ENCODE peak calls at places on chromosomes 1 and 21, in eight cellular contexts. One of them, this sample, is unnamed.

GRCh38 chr21:16241500-16241963 is 511.8 kb downstream of the USP25 start:
- DNase-seq in sigmoid colon: no peak
- DNase-seq in fibroblast of pulmonary artery: peak
- DNase-seq in A549: peak
- DNase-seq in heart right ventricle: no peak
- DNase-seq in fibroblast of the aortic adventitia: peak
- DNase-seq in cardiac muscle cell: peak
- DNase-seq in CD4-positive, alpha-beta memory T cell: no peak
- DNase-seq in this sample: no peak

GRCh38 chr1:68116643-68117235 is 66.3 kb upstream of the DIRAS3 start:
- DNase-seq in sigmoid colon: no peak
- DNase-seq in fibroblast of pulmonary artery: peak
- DNase-seq in A549: peak
- DNase-seq in heart right ventricle: peak
- DNase-seq in fibroblast of the aortic adventitia: peak
- DNase-seq in cardiac muscle cell: peak
- DNase-seq in CD4-positive, alpha-beta memory T cell: peak
- DNase-seq in this sample: peak

GRCh38 chr1:156920233-156921052 is at the start of gene LRRC71:
- DNase-seq in sigmoid colon: peak
- DNase-seq in fibroblast of pulmonary artery: peak
- DNase-seq in A549: peak
- DNase-seq in heart right ventricle: peak
- DNase-seq in fibroblast of the aortic adventitia: peak
- DNase-seq in cardiac muscle cell: peak
- DNase-seq in CD4-positive, alpha-beta memory T cell: peak
- DNase-seq in this sample: peak

GRCh38 chr1:31063636-31064035 is 1.9 kb downstream of the PUM1 start:
- DNase-seq in sigmoid colon: no peak
- DNase-seq in fibroblast of pulmonary artery: peak
- DNase-seq in A549: no peak
- DNase-seq in heart right ventricle: no peak
- DNase-seq in fibroblast of the aortic adventitia: peak
- DNase-seq in cardiac muscle cell: no peak
- DNase-seq in CD4-positive, alpha-beta memory T cell: peak
- DNase-seq in this sample: no peak

GRCh38 chr1:112818990-112819689 is 104.0 kb upstream of the PPM1J start:
- DNase-seq in sigmoid colon: no peak
- DNase-seq in fibroblast of pulmonary artery: peak
- DNase-seq in A549: no peak
- DNase-seq in heart right ventricle: peak
- DNase-seq in fibroblast of the aortic adventitia: peak
- DNase-seq in cardiac muscle cell: no peak
- DNase-seq in CD4-positive, alpha-beta memory T cell: no peak
- DNase-seq in this sample: no peak

GRCh38 chr21:27700974-27701614 is 734.2 kb upstream of the ADAMTS5 start:
- DNase-seq in sigmoid colon: peak
- DNase-seq in fibroblast of pulmonary artery: peak
- DNase-seq in A549: peak
- DNase-seq in heart right ventricle: peak
- DNase-seq in fibroblast of the aortic adventitia: peak
- DNase-seq in cardiac muscle cell: peak
- DNase-seq in CD4-positive, alpha-beta memory T cell: peak
- DNase-seq in this sample: peak

GRCh38 chr1:222561656-222562055 is 13.8 kb upstream of the HHIPL2 start:
- DNase-seq in sigmoid colon: no peak
- DNase-seq in fibroblast of pulmonary artery: no peak
- DNase-seq in A549: no peak
- DNase-seq in heart right ventricle: no peak
- DNase-seq in fibroblast of the aortic adventitia: no peak
- DNase-seq in cardiac muscle cell: no peak
- DNase-seq in CD4-positive, alpha-beta memory T cell: no peak
- DNase-seq in this sample: no peak

GRCh38 chr1:119878171-119878570 is 18.1 kb downstream of the ADAM30 start:
- DNase-seq in sigmoid colon: no peak
- DNase-seq in fibroblast of pulmonary artery: no peak
- DNase-seq in A549: no peak
- DNase-seq in heart right ventricle: no peak
- DNase-seq in fibroblast of the aortic adventitia: no peak
- DNase-seq in cardiac muscle cell: no peak
- DNase-seq in CD4-positive, alpha-beta memory T cell: no peak
- DNase-seq in this sample: no peak

DNA sequence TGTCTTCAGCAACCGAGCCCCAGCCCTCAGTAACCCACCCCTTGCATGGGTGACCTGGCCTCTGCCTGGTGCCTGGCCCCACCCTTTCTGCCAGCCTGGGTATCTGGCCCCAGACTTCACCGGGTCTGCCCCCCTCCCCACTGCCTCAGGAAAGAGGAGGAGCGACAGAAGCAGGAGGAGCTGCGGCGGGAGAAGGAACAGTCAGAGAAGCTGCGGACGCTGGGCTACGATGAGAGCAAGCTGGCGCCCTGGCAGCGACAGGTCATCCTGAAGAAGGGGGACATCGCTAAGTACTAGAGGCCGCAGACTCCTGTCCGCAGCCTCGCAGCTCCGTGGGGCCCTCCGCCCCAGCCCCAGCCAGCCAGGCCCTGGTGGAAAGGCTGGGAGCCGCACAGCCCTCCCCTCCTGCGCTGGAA is 6.1 kb downstream of the TNFRSF25 start:
- DNase-seq in sigmoid colon: no peak
- DNase-seq in fibroblast of pulmonary artery: no peak
- DNase-seq in A549: no peak
- DNase-seq in heart right ventricle: no peak
- DNase-seq in fibroblast of the aortic adventitia: no peak
- DNase-seq in cardiac muscle cell: no peak
- DNase-seq in CD4-positive, alpha-beta memory T cell: peak
- DNase-seq in this sample: no peak
- H3K4me3 ChIP-seq in sigmoid colon: no peak
- H3K4me3 ChIP-seq in fibroblast of pulmonary artery: no peak
- H3K4me3 ChIP-seq in A549: no peak
- H3K4me3 ChIP-seq in heart right ventricle: peak
- H3K4me3 ChIP-seq in fibroblast of the aortic adventitia: no peak
- H3K4me3 ChIP-seq in cardiac muscle cell: no peak
- H3K4me3 ChIP-seq in CD4-positive, alpha-beta memory T cell: no peak
- H3K4me3 ChIP-seq in this sample: peak

GRCh38 chr1:53062731-53063591 is 948 bp downstream of the PODN start:
- DNase-seq in sigmoid colon: peak
- DNase-seq in fibroblast of pulmonary artery: no peak
- DNase-seq in A549: no peak
- DNase-seq in heart right ventricle: no peak
- DNase-seq in fibroblast of the aortic adventitia: no peak
- DNase-seq in cardiac muscle cell: peak
- DNase-seq in CD4-positive, alpha-beta memory T cell: no peak
- DNase-seq in this sample: no peak

GRCh38 chr1:53060580-53060979 is 1.4 kb upstream of the PODN start:
- DNase-seq in sigmoid colon: peak
- DNase-seq in fibroblast of pulmonary artery: peak
- DNase-seq in A549: no peak
- DNase-seq in heart right ventricle: no peak
- DNase-seq in fibroblast of the aortic adventitia: peak
- DNase-seq in cardiac muscle cell: no peak
- DNase-seq in CD4-positive, alpha-beta memory T cell: no peak
- DNase-seq in this sample: no peak

GRCh38 chr1:53061123-53061858 is 722 bp upstream of the PODN start:
- DNase-seq in sigmoid colon: peak
- DNase-seq in fibroblast of pulmonary artery: peak
- DNase-seq in A549: no peak
- DNase-seq in heart right ventricle: no peak
- DNase-seq in fibroblast of the aortic adventitia: peak
- DNase-seq in cardiac muscle cell: no peak
- DNase-seq in CD4-positive, alpha-beta memory T cell: no peak
- DNase-seq in this sample: no peak

GRCh38 chr1:53063744-53064515 is 1.9 kb downstream of the PODN start:
- DNase-seq in sigmoid colon: no peak
- DNase-seq in fibroblast of pulmonary artery: no peak
- DNase-seq in A549: no peak
- DNase-seq in heart right ventricle: no peak
- DNase-seq in fibroblast of the aortic adventitia: no peak
- DNase-seq in cardiac muscle cell: no peak
- DNase-seq in CD4-positive, alpha-beta memory T cell: no peak
- DNase-seq in this sample: no peak

GRCh38 chr1:53061859-53062714 is at the start of gene PODN:
- DNase-seq in sigmoid colon: peak
- DNase-seq in fibroblast of pulmonary artery: peak
- DNase-seq in A549: no peak
- DNase-seq in heart right ventricle: no peak
- DNase-seq in fibroblast of the aortic adventitia: peak
- DNase-seq in cardiac muscle cell: peak
- DNase-seq in CD4-positive, alpha-beta memory T cell: no peak
- DNase-seq in this sample: no peak
- H3K4me3 ChIP-seq in sigmoid colon: peak
- H3K4me3 ChIP-seq in fibroblast of pulmonary artery: peak
- H3K4me3 ChIP-seq in A549: peak
- H3K4me3 ChIP-seq in heart right ventricle: peak
- H3K4me3 ChIP-seq in fibroblast of the aortic adventitia: peak
- H3K4me3 ChIP-seq in cardiac muscle cell: peak
- H3K4me3 ChIP-seq in CD4-positive, alpha-beta memory T cell: no peak
- H3K4me3 ChIP-seq in this sample: peak

DNA sequence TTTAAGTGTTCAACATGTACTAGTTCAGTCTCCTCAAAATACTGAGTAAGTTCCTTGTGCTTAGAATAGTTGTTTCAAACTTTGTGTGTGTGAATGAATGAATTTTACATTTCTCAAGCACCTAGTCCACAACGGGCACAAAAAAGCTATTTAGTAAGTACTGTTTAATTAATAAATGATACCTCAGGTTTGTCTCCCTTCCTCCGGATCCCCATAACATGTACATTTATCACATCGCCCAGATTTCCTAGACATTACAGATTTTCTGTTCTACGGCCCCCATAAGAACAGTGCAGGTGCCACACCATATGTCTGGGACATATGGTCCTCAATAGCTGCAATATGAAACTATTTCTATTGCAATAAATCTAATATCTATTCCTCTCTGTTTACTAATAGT is 1.3 kb upstream of the TTF2 start:
- DNase-seq in sigmoid colon: no peak
- DNase-seq in fibroblast of pulmonary artery: no peak
- DNase-seq in A549: no peak
- DNase-seq in heart right ventricle: no peak
- DNase-seq in fibroblast of the aortic adventitia: no peak
- DNase-seq in cardiac muscle cell: no peak
- DNase-seq in CD4-positive, alpha-beta memory T cell: no peak
- DNase-seq in this sample: no peak
- H3K4me3 ChIP-seq in sigmoid colon: no peak
- H3K4me3 ChIP-seq in fibroblast of pulmonary artery: no peak
- H3K4me3 ChIP-seq in A549: peak
- H3K4me3 ChIP-seq in heart right ventricle: peak
- H3K4me3 ChIP-seq in fibroblast of the aortic adventitia: no peak
- H3K4me3 ChIP-seq in cardiac muscle cell: peak
- H3K4me3 ChIP-seq in CD4-positive, alpha-beta memory T cell: peak
- H3K4me3 ChIP-seq in this sample: peak

GRCh38 chr1:172343246-172344099 is 77.0 kb upstream of the C1orf105 start:
- DNase-seq in sigmoid colon: no peak
- DNase-seq in fibroblast of pulmonary artery: peak
- DNase-seq in A549: no peak
- DNase-seq in heart right ventricle: no peak
- DNase-seq in fibroblast of the aortic adventitia: peak
- DNase-seq in cardiac muscle cell: no peak
- DNase-seq in CD4-positive, alpha-beta memory T cell: no peak
- DNase-seq in this sample: no peak
- H3K4me3 ChIP-seq in sigmoid colon: no peak
- H3K4me3 ChIP-seq in fibroblast of pulmonary artery: peak
- H3K4me3 ChIP-seq in A549: no peak
- H3K4me3 ChIP-seq in heart right ventricle: no peak
- H3K4me3 ChIP-seq in fibroblast of the aortic adventitia: peak
- H3K4me3 ChIP-seq in cardiac muscle cell: no peak
- H3K4me3 ChIP-seq in CD4-positive, alpha-beta memory T cell: no peak
- H3K4me3 ChIP-seq in this sample: no peak

GRCh38 chr1:200228081-200228480 is 181.8 kb downstream of the ZNF281 start:
- DNase-seq in sigmoid colon: no peak
- DNase-seq in fibroblast of pulmonary artery: peak
- DNase-seq in A549: no peak
- DNase-seq in heart right ventricle: no peak
- DNase-seq in fibroblast of the aortic adventitia: no peak
- DNase-seq in cardiac muscle cell: no peak
- DNase-seq in CD4-positive, alpha-beta memory T cell: no peak
- DNase-seq in this sample: no peak

GRCh38 chr1:200224315-200224714 is 185.5 kb downstream of the ZNF281 start:
- DNase-seq in sigmoid colon: no peak
- DNase-seq in fibroblast of pulmonary artery: peak
- DNase-seq in A549: no peak
- DNase-seq in heart right ventricle: no peak
- DNase-seq in fibroblast of the aortic adventitia: peak
- DNase-seq in cardiac muscle cell: no peak
- DNase-seq in CD4-positive, alpha-beta memory T cell: no peak
- DNase-seq in this sample: no peak

GRCh38 chr1:200226969-200227303 is 182.9 kb downstream of the ZNF281 start:
- DNase-seq in sigmoid colon: no peak
- DNase-seq in fibroblast of pulmonary artery: no peak
- DNase-seq in A549: no peak
- DNase-seq in heart right ventricle: no peak
- DNase-seq in fibroblast of the aortic adventitia: no peak
- DNase-seq in cardiac muscle cell: no peak
- DNase-seq in CD4-positive, alpha-beta memory T cell: no peak
- DNase-seq in this sample: no peak

GRCh38 chr1:200223613-200224012 is 186.2 kb downstream of the ZNF281 start:
- DNase-seq in sigmoid colon: no peak
- DNase-seq in fibroblast of pulmonary artery: no peak
- DNase-seq in A549: no peak
- DNase-seq in heart right ventricle: no peak
- DNase-seq in fibroblast of the aortic adventitia: no peak
- DNase-seq in cardiac muscle cell: no peak
- DNase-seq in CD4-positive, alpha-beta memory T cell: no peak
- DNase-seq in this sample: no peak

DNA sequence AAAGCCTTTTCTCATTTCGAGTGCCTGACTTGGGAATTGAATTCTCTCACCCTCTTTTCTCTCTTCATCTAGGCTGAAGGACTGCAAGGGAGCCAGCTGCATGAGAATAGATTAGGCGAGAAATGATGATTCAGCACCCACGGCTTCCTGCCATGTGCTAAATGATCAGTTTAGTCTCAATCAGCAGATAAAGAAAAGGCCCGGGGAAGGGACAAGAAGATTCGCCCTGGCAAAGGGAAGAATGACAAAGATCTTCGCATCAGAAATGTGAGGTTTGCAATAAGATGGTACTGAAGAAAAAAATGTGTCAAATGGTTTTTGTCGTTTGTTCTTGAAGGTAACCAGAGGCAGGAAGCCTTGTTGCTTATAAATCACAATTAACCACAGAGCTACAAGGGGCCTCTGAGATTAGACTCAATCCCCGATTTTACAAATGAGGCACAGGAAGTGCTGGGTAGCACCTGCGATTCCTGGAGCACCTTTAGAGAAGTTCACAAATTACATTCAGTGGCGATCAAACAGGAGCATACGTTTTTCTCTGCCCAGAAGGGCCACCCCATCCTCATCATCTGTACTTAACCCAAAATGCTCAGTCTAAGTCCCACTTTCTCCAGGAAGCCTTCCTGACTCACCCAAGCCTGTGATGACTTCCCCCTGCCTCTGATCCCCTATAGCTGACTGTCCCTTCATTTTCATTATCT is 183.4 kb downstream of the ZNF281 start:
- DNase-seq in sigmoid colon: no peak
- DNase-seq in fibroblast of pulmonary artery: peak
- DNase-seq in A549: no peak
- DNase-seq in heart right ventricle: no peak
- DNase-seq in fibroblast of the aortic adventitia: peak
- DNase-seq in cardiac muscle cell: no peak
- DNase-seq in CD4-positive, alpha-beta memory T cell: peak
- DNase-seq in this sample: peak
- H3K4me3 ChIP-seq in sigmoid colon: no peak
- H3K4me3 ChIP-seq in fibroblast of pulmonary artery: no peak
- H3K4me3 ChIP-seq in A549: no peak
- H3K4me3 ChIP-seq in heart right ventricle: no peak
- H3K4me3 ChIP-seq in fibroblast of the aortic adventitia: no peak
- H3K4me3 ChIP-seq in cardiac muscle cell: no peak
- H3K4me3 ChIP-seq in CD4-positive, alpha-beta memory T cell: no peak
- H3K4me3 ChIP-seq in this sample: no peak

This sample was measured in Jurkat, Clone E6-1.